ENCODE peak calls at places on chromosome 5, in four cellular contexts. F is IMR-90, O is GM23248, K is neuronal stem cell. R is an unnamed sample.

GRCh38 chr5:59517926-59518585 is 375.5 kb downstream of the PDE4D start:
- DNase-seq in F (peak; percentile 62), O (peak; percentile 82), K (no peak), R (no peak)

GRCh38 chr5:141758316-141758965 is 76.4 kb upstream of the ARAP3 start:
- DNase-seq in F (no peak), O (peak; percentile 8), K (peak; percentile 47), R (no peak)

GRCh38 chr5:163841-164240 is 27.5 kb upstream of the LRRC14B start:
- DNase-seq in F (no peak), O (no peak), K (no peak), R (no peak)

GRCh38 chr5:180604271-180604670 is 13.0 kb upstream of the SCGB3A1 start:
- DNase-seq in F (no peak), O (no peak), K (no peak), R (no peak)

GRCh38 chr5:138528208-138528607 is 14.8 kb downstream of the ETF1 start:
- DNase-seq in F (peak; percentile 48), O (peak; percentile 34), K (no peak), R (no peak)

GRCh38 chr5:172110921-172111873 is 76.8 kb downstream of the STK10 start:
- DNase-seq in F (peak; percentile 56), O (peak; percentile 80), K (no peak), R (peak; percentile 88)

GRCh38 chr5:110853267-110853666 is 114.5 kb downstream of the SLC25A46 start:
- DNase-seq in F (peak; percentile 21), O (peak; percentile 2), K (no peak), R (no peak)

GRCh38 chr5:79963261-79963977 is 27.6 kb downstream of the MTX3 start:
- DNase-seq in F (peak; percentile 10), O (no peak), K (no peak), R (no peak)

GRCh38 chr5:67009028-67009427 is 187.6 kb downstream of the CD180 start:
- DNase-seq in F (no peak), O (no peak), K (no peak), R (no peak)

GRCh38 chr5:115948013-115948605 is 14.2 kb upstream of the LVRN start:
- DNase-seq in F (peak; percentile 33), O (peak; percentile 81), K (no peak), R (no peak)

GRCh38 chr5:32713396-32714381 is 2.6 kb downstream of the NPR3 start:
- DNase-seq in F (peak; percentile 57), O (peak; percentile 82), K (peak; percentile 30), R (no peak)

GRCh38 chr5:1781107-1781506 is 18.5 kb downstream of the MRPL36 start:
- DNase-seq in F (no peak), O (no peak), K (no peak), R (no peak)

GRCh38 chr5:10441083-10441991 is at the start of gene ROPN1L:
- DNase-seq in F (peak; percentile 82), O (peak; percentile 94), K (peak; percentile 87), R (peak; percentile 88)

GRCh38 chr5:108801776-108802175 is 54.1 kb downstream of the FER start:
- DNase-seq in F (peak; percentile 97), O (peak; percentile 93), K (no peak), R (no peak)

GRCh38 chr5:153584561-153585359 is 94.3 kb downstream of the GRIA1 start:
- DNase-seq in F (peak; percentile 20), O (no peak), K (no peak), R (no peak)

GRCh38 chr5:176629853-176630680 is at the start of the genes EIF4E1B and SNCB:
- DNase-seq in F (no peak), O (peak; percentile 75), K (peak; percentile 60), R (peak; percentile 45)

GRCh38 chr5:142872795-142873194 is 102.6 kb downstream of the ARHGAP26 start:
- DNase-seq in F (peak; percentile 65), O (peak; percentile 33), K (no peak), R (no peak)

GRCh38 chr5:135225856-135226560 is 173.0 kb downstream of the MACROH2A1 start:
- DNase-seq in F (no peak), O (no peak), K (no peak), R (no peak)

GRCh38 chr5:456351-457194 is 13.6 kb downstream of the EXOC3 start:
- DNase-seq in F (no peak), O (no peak), K (no peak), R (no peak)

GRCh38 chr5:164052536-164053090 is 547.2 kb downstream of the MAT2B start:
- DNase-seq in F (peak; percentile 87), O (no peak), K (no peak), R (no peak)

GRCh38 chr5:19143935-19144334 is 844.1 kb downstream of the CDH18 start:
- DNase-seq in F (no peak), O (no peak), K (no peak), R (no peak)

DNA sequence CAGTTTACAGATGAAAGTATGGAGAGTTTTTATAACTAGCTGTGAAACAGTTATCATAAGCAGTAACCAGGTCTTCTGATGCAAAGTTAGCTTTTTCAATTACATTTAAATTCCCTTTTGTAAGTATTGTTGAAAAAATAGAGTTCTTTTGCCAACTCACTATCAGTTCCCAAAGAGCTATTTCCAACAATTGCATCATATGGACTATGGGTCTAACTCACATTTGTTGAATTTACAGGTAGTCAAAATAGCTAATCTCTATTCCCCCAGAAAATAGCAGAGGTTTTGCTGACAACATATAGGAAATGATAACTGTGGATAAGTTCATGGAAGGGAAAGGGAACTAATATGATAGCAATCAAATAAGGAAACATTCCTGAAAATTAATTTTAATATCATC is 1.4 kb downstream of the SPINK1 start:
- DNase-seq in F (no peak), O (no peak), K (no peak), R (no peak)
- H3K9ac ChIP-seq in F (no peak overlapping the region), O (no peak overlapping the region), K (no peak overlapping the region), R (no peak overlapping the region)

GRCh38 chr5:7015586-7016256 is 302.5 kb downstream of the TENT4A start:
- DNase-seq in F (no peak), O (no peak), K (no peak), R (no peak)
- H3K9me3 ChIP-seq in F (peaks cover 19% of the 10 kb centered on the region), O (no peaks in the 10 kb centered on the region), K (no peaks in the 10 kb centered on the region), R (no peaks in the 10 kb centered on the region)

GRCh38 chr5:159915913-159916840 is at the start of gene ADRA1B:
- DNase-seq in F (peak; percentile 53), O (peak; percentile 89), K (peak; percentile 74), R (peak; percentile 61)

GRCh38 chr5:159916841-159917761 is 819 bp downstream of the ADRA1B start:
- DNase-seq in F (no peak), O (peak; percentile 31), K (no peak), R (no peak)

GRCh38 chr5:159913481-159913880 is 2.8 kb upstream of the ADRA1B start:
- DNase-seq in F (peak; percentile 42), O (no peak), K (no peak), R (no peak)

GRCh38 chr5:159921721-159922120 is 5.4 kb downstream of the ADRA1B start:
- DNase-seq in F (no peak), O (no peak), K (no peak), R (no peak)

GRCh38 chr5:159917919-159918487 is 1.7 kb downstream of the ADRA1B start:
- DNase-seq in F (no peak), O (no peak), K (no peak), R (no peak)
- H3K9ac ChIP-seq in F (no peak overlapping the region), O (no peak overlapping the region), K (no peak overlapping the region), R (no peak overlapping the region)

DNA sequence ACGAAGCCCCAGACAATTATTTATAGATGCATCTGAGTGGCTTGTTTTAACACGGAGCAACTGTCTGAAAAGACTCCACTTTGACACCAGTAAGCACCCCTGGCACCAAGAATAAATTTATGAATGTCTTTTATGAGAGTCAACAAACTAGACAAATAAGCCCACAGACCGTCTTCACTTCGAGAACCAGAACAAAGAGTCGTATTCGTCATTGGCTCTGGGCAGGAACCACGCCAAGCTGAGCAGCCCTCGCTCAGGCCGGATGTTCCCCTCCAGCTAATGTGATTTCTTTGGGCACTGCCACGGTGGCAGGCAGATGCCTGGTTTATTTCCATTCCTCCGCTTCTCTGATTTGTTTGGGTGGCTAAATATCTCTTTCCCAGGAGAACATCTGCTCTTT is 91.9 kb upstream of the STC2 start:
- DNase-seq in F (no peak), O (peak; percentile 61), K (no peak), R (no peak)
- H3K9me3 ChIP-seq in F (peaks cover 16% of the 10 kb centered on the region), O (no peaks in the 10 kb centered on the region), K (no peaks in the 10 kb centered on the region), R (no peaks in the 10 kb centered on the region)

DNA sequence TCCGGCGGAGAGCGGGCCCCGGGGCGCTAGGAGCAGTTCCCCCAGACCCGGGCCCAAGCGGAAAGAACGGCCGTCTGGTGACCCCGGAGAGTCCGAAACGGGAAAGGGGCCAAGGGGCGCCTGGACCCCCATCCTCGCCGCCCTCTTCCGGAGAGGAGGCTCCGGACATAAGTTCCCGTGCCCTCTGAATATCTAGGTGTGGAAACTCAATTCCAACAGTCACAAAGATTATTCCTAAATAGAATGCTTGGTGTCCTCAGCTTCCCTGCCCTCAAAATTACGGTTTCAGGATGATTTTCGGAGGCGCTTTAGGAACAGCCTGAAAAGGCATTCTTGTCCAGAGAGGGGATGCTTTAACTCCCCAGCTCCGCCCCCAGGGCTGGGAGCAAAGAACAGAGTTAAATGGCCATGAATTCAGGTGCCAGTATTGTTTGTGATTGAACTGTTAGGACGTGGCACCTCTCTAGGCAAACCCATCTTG is 688 bp upstream of the LHFPL2 start:
- DNase-seq in F (no peak), O (peak; percentile 45), K (no peak), R (no peak)
- H3K9ac ChIP-seq in F (peak overlapping the region; percentile 54), O (peak overlapping the region; percentile 91), K (no peak overlapping the region), R (peak overlapping the region; percentile 26)